ENCODE peak calls at places on chromosomes 3 and 15, in nine cellular contexts. I is activated CD4-positive, alpha-beta T cell treated with anti-CD3 and anti-CD28 coated beads, Interleukin-2, amount 50 U/mL, for 24 hours; R is NCI-H2029 treated with DMSO at 0.1 percent for 48 hours; F is M059J; K is T47D; X is ACHN; O is mesothelial cell of epicardium; A is GM12864; P is NCI-H1092 treated with DMSO at 0.1 percent for 48 hours. D is an unnamed sample.
A peak's percentile ranks its signal among the peaks of the same experiment; 100 is the strongest.

GRCh38 chr15:41512512-41513281 is 930 bp downstream of the LTK start:
- DNase-seq in I (no peak), R (no peak), F (peak; percentile 11), K (no peak), X (no peak), O (no peak), A (no peak), P (no peak), D (no peak)

GRCh38 chr15:50227076-50227475 is 38.5 kb downstream of the HDC start:
- DNase-seq in I (no peak), R (no peak), F (peak; percentile 88), K (no peak), X (peak; percentile 83), O (no peak), A (no peak), P (no peak), D (no peak)

GRCh38 chr3:26559252-26559651 is 63.3 kb upstream of the LRRC3B start:
- DNase-seq in I (no peak), R (no peak), F (no peak), K (no peak), X (no peak), O (no peak), A (no peak), P (no peak), D (no peak)

GRCh38 chr3:164351126-164351525 is 727.2 kb downstream of the SI start:
- DNase-seq in I (no peak), R (no peak), F (peak; percentile 53), K (no peak), X (no peak), O (no peak), A (no peak), P (no peak), D (no peak)

GRCh38 chr15:59266015-59266414 is 59.4 kb downstream of the LDHAL6B start:
- DNase-seq in I (no peak), R (no peak), F (no peak), K (no peak), X (no peak), O (no peak), A (no peak), P (no peak), D (no peak)

GRCh38 chr15:86915811-86916331 is 836.2 kb downstream of the AGBL1 start:
- DNase-seq in I (no peak), R (no peak), F (peak; percentile 79), K (peak; percentile 48), X (peak; percentile 47), O (no peak), A (no peak), P (no peak), D (peak; percentile 24)

GRCh38 chr3:131899021-131899420 is 135.8 kb downstream of the CPNE4 start:
- DNase-seq in I (no peak), R (no peak), F (no peak), K (no peak), X (no peak), O (no peak), A (no peak), P (no peak), D (no peak)

GRCh38 chr3:161548301-161548700 is 51.7 kb downstream of the OTOL1 start:
- DNase-seq in I (no peak), R (no peak), F (peak; percentile 16), K (no peak), X (no peak), O (no peak), A (no peak), P (no peak), D (no peak)

GRCh38 chr3:130932979-130933378 is 39.1 kb downstream of the ATP2C1 start:
- DNase-seq in I (no peak), R (no peak), F (no peak), K (no peak), X (no peak), O (no peak), A (no peak), P (no peak), D (no peak)

GRCh38 chr3:16441306-16441898 is 72.1 kb downstream of the RFTN1 start:
- DNase-seq in I (no peak), R (peak; percentile 44), F (peak; percentile 47), K (no peak), X (no peak), O (no peak), A (no peak), P (peak; percentile 64), D (no peak)

GRCh38 chr15:38623744-38624143 is 59.1 kb upstream of the RASGRP1 start:
- DNase-seq in I (no peak), R (no peak), F (no peak), K (no peak), X (no peak), O (no peak), A (no peak), P (no peak), D (no peak)

GRCh38 chr15:29638781-29639180 is 183.5 kb downstream of the TJP1 start:
- DNase-seq in I (no peak), R (no peak), F (peak; percentile 35), K (no peak), X (no peak), O (no peak), A (no peak), P (no peak), D (no peak)

GRCh38 chr3:160226026-160226739 is 961 bp downstream of the C3orf80 start:
- DNase-seq in I (no peak), R (no peak), F (peak; percentile 30), K (no peak), X (no peak), O (no peak), A (no peak), P (peak; percentile 30), D (no peak)

GRCh38 chr3:191356586-191357439 is 26.5 kb upstream of the UTS2B start:
- DNase-seq in I (no peak), R (no peak), F (peak; percentile 86), K (no peak), X (peak; percentile 54), O (no peak), A (no peak), P (no peak), D (no peak)

GRCh38 chr3:56502738-56503137 is 34.5 kb upstream of the ERC2 start:
- DNase-seq in I (no peak), R (no peak), F (no peak), K (no peak), X (no peak), O (no peak), A (no peak), P (no peak), D (no peak)

GRCh38 chr3:129651316-129652202 is 45.1 kb upstream of the PLXND1 start:
- DNase-seq in I (no peak), R (no peak), F (peak; percentile 99), K (no peak), X (peak; percentile 70), O (no peak), A (no peak), P (no peak), D (no peak)

GRCh38 chr15:92091155-92091734 is 237.7 kb downstream of the SLCO3A1 start:
- DNase-seq in I (no peak), R (no peak), F (peak; percentile 30), K (peak; percentile 26), X (peak; percentile 24), O (peak; percentile 52), A (no peak), P (peak; percentile 47), D (peak; percentile 18)

GRCh38 chr3:8443829-8444791 is 57.5 kb upstream of the LMCD1 start:
- DNase-seq in I (no peak), R (peak; percentile 97), F (peak; percentile 98), K (peak; percentile 81), X (peak; percentile 98), O (peak; percentile 59), A (no peak), P (peak; percentile 66), D (peak; percentile 91)

GRCh38 chr15:38867556-38867955 is 302.9 kb upstream of the RASGRP1 start:
- DNase-seq in I (no peak), R (no peak), F (peak; percentile 73), K (no peak), X (no peak), O (no peak), A (no peak), P (no peak), D (no peak)

GRCh38 chr15:26893351-26894065 is 26.6 kb downstream of the GABRA5 start:
- DNase-seq in I (no peak), R (no peak), F (no peak), K (no peak), X (no peak), O (no peak), A (no peak), P (no peak), D (no peak)

GRCh38 chr3:4722103-4722502 is 229.0 kb downstream of the ITPR1 start:
- DNase-seq in I (no peak), R (peak; percentile 19), F (peak; percentile 80), K (peak; percentile 44), X (peak; percentile 74), O (no peak), A (peak; percentile 16), P (peak; percentile 66), D (peak; percentile 78)

GRCh38 chr3:193944161-193944884 is 191.6 kb upstream of the HES1 start:
- DNase-seq in I (no peak), R (no peak), F (no peak), K (no peak), X (no peak), O (no peak), A (no peak), P (no peak), D (no peak)

GRCh38 chr3:61715886-61716527 is 154.6 kb downstream of the PTPRG start:
- DNase-seq in I (no peak), R (no peak), F (no peak), K (no peak), X (no peak), O (no peak), A (no peak), P (peak; percentile 51), D (no peak)

GRCh38 chr15:60793656-60794055 is 314.7 kb upstream of the ICE2 start:
- DNase-seq in I (no peak), R (no peak), F (no peak), K (no peak), X (no peak), O (no peak), A (no peak), P (no peak), D (no peak)

GRCh38 chr3:86228106-86228505 is 762.8 kb downstream of the VGLL3 start:
- DNase-seq in I (no peak), R (no peak), F (no peak), K (no peak), X (no peak), O (no peak), A (no peak), P (no peak), D (no peak)

GRCh38 chr15:39181901-39182300 is 399.0 kb upstream of the THBS1 start:
- DNase-seq in I (no peak), R (no peak), F (peak; percentile 76), K (no peak), X (peak; percentile 67), O (no peak), A (no peak), P (no peak), D (no peak)

GRCh38 chr15:51759557-51760070 is 8.2 kb downstream of the TMOD2 start:
- DNase-seq in I (no peak), R (peak; percentile 20), F (peak; percentile 83), K (no peak), X (peak; percentile 9), O (no peak), A (no peak), P (peak; percentile 18), D (no peak)

GRCh38 chr15:63836579-63836978 is 2.8 kb upstream of the HERC1 start:
- DNase-seq in I (no peak), R (no peak), F (no peak), K (no peak), X (no peak), O (no peak), A (no peak), P (no peak), D (no peak)

GRCh38 chr15:41870689-41871081 is 23.2 kb downstream of the SPTBN5 start:
- DNase-seq in I (no peak), R (no peak), F (peak; percentile 70), K (no peak), X (peak; percentile 88), O (no peak), A (no peak), P (no peak), D (no peak)

GRCh38 chr15:63487076-63487757 is 17.2 kb upstream of the USP3 start:
- DNase-seq in I (peak; percentile 77), R (no peak), F (peak; percentile 68), K (peak; percentile 69), X (peak; percentile 75), O (peak; percentile 53), A (no peak), P (no peak), D (peak; percentile 78)

GRCh38 chr15:37820380-37821128 is 113.9 kb upstream of the TMCO5A start:
- DNase-seq in I (no peak), R (no peak), F (no peak), K (no peak), X (no peak), O (no peak), A (no peak), P (no peak), D (no peak)

D was measured in NCI-H460.